ENCODE peak calls at places on chromosome 2, in six cellular contexts. S is activated naive CD4-positive, alpha-beta T cell; J is Daoy; L is anterior cingulate cortex; T is cardiac muscle cell; N is HFF-Myc. A is an unnamed sample.

GRCh38 chr2:149613712-149614111 is 26.1 kb upstream of the MMADHC start:
- DNase-seq in T (no peak), N (peak; percentile 76), L (no peak), S (no peak), J (no peak), A (no peak)

GRCh38 chr2:75787532-75788132 is 76.9 kb upstream of the GCFC2 start:
- DNase-seq in L (no peak), T (peak; percentile 67), J (peak; percentile 27), S (no peak), N (peak; percentile 15), A (no peak)

GRCh38 chr2:69667805-69668382 is 24.4 kb upstream of the AAK1 start:
- DNase-seq in L (no peak), S (no peak), N (no peak), T (no peak), J (peak; percentile 11), A (no peak)

GRCh38 chr2:235669983-235670962 is 176.4 kb downstream of the AGAP1 start:
- DNase-seq in L (peak; percentile 34), T (peak; percentile 85), N (peak; percentile 31), S (no peak), J (peak; percentile 76), A (no peak)

GRCh38 chr2:205967391-205968075 is 118.4 kb downstream of the INO80D start:
- DNase-seq in J (no peak), S (no peak), T (no peak), N (peak; percentile 35), L (no peak), A (no peak)

GRCh38 chr2:221767106-221767878 is 195.2 kb upstream of the EPHA4 start:
- DNase-seq in J (no peak), S (no peak), N (no peak), L (no peak), T (peak; percentile 16), A (no peak)

GRCh38 chr2:23745068-23745725 is 181.7 kb downstream of the ATAD2B start:
- DNase-seq in S (no peak), L (no peak), T (no peak), N (no peak), J (no peak), A (no peak)

GRCh38 chr2:112644155-112644932 is 1.4 kb upstream of the SLC20A1 start:
- DNase-seq in N (no peak), J (peak; percentile 57), L (no peak), S (no peak), T (peak; percentile 32), A (no peak)

GRCh38 chr2:37506407-37507068 is 162.1 kb downstream of the QPCT start:
- DNase-seq in L (no peak), N (no peak), J (no peak), T (peak; percentile 14), S (no peak), A (no peak)

GRCh38 chr2:126953483-126953882 is 54.8 kb downstream of the TEX51 start:
- DNase-seq in L (no peak), N (no peak), T (no peak), S (no peak), J (no peak), A (no peak)

GRCh38 chr2:3536682-3537632 is 17.6 kb upstream of the ADI1 start:
- DNase-seq in L (no peak), N (no peak), J (peak; percentile 71), S (no peak), T (peak; percentile 68), A (no peak)

GRCh38 chr2:177983183-177983788 is 89.3 kb downstream of the PDE11A start:
- DNase-seq in L (no peak), S (no peak), N (peak; percentile 19), T (peak; percentile 65), J (peak; percentile 58), A (no peak)

GRCh38 chr2:128321421-128321775 is 2.7 kb upstream of the HS6ST1 start:
- DNase-seq in S (no peak), J (no peak), N (no peak), T (no peak), L (no peak), A (no peak)

GRCh38 chr2:206561962-206562361 is 80.3 kb upstream of the FAM237A start:
- DNase-seq in J (no peak), N (no peak), L (no peak), S (no peak), T (no peak), A (no peak)

A was measured in esophagus squamous epithelium.